ENCODE peak calls at places on chromosomes 3 and 15, in seven cellular contexts. One of them, this sample, is unnamed.

GRCh38 chr15:34358367-34358766 is 8.6 kb downstream of the LPCAT4 start:
- DNase-seq in stimulated activated CD4-positive, alpha-beta T cell treated with anti-CD3 and anti-CD28 coated beads, Interleukin-15, amount 100 ng/mL, for 48 hours: no peak
- DNase-seq in AML-193: no peak
- DNase-seq in activated naive CD8-positive, alpha-beta T cell treated with anti-CD3 and anti-CD28 coated beads, Interleukin-2, amount 50 U/mL, for 24 hours: no peak
- DNase-seq in NK-92 treated with Interleukin-12 subunit alpha and Interleukin-12 subunit beta, amount 100 ng/mL, for 24 hours: no peak
- DNase-seq in AG08395: peak
- DNase-seq in activated effector memory CD4-positive, alpha-beta T cell treated with Interleukin-2 at 50 U/mL for 16 hours: no peak
- DNase-seq in this sample: no peak

GRCh38 chr3:159532577-159532976 is 456.1 kb upstream of the IL12A start:
- DNase-seq in stimulated activated CD4-positive, alpha-beta T cell treated with anti-CD3 and anti-CD28 coated beads, Interleukin-15, amount 100 ng/mL, for 48 hours: no peak
- DNase-seq in AML-193: no peak
- DNase-seq in activated naive CD8-positive, alpha-beta T cell treated with anti-CD3 and anti-CD28 coated beads, Interleukin-2, amount 50 U/mL, for 24 hours: no peak
- DNase-seq in NK-92 treated with Interleukin-12 subunit alpha and Interleukin-12 subunit beta, amount 100 ng/mL, for 24 hours: no peak
- DNase-seq in AG08395: no peak
- DNase-seq in activated effector memory CD4-positive, alpha-beta T cell treated with Interleukin-2 at 50 U/mL for 16 hours: no peak
- DNase-seq in this sample: no peak

GRCh38 chr3:37751967-37752660 is 109.6 kb upstream of the CTDSPL start:
- DNase-seq in stimulated activated CD4-positive, alpha-beta T cell treated with anti-CD3 and anti-CD28 coated beads, Interleukin-15, amount 100 ng/mL, for 48 hours: no peak
- DNase-seq in AML-193: no peak
- DNase-seq in activated naive CD8-positive, alpha-beta T cell treated with anti-CD3 and anti-CD28 coated beads, Interleukin-2, amount 50 U/mL, for 24 hours: no peak
- DNase-seq in NK-92 treated with Interleukin-12 subunit alpha and Interleukin-12 subunit beta, amount 100 ng/mL, for 24 hours: no peak
- DNase-seq in AG08395: no peak
- DNase-seq in activated effector memory CD4-positive, alpha-beta T cell treated with Interleukin-2 at 50 U/mL for 16 hours: no peak
- DNase-seq in this sample: no peak

GRCh38 chr3:60240558-60240957 is 1010.7 kb downstream of the FHIT start:
- DNase-seq in stimulated activated CD4-positive, alpha-beta T cell treated with anti-CD3 and anti-CD28 coated beads, Interleukin-15, amount 100 ng/mL, for 48 hours: no peak
- DNase-seq in AML-193: no peak
- DNase-seq in activated naive CD8-positive, alpha-beta T cell treated with anti-CD3 and anti-CD28 coated beads, Interleukin-2, amount 50 U/mL, for 24 hours: no peak
- DNase-seq in NK-92 treated with Interleukin-12 subunit alpha and Interleukin-12 subunit beta, amount 100 ng/mL, for 24 hours: no peak
- DNase-seq in AG08395: no peak
- DNase-seq in activated effector memory CD4-positive, alpha-beta T cell treated with Interleukin-2 at 50 U/mL for 16 hours: no peak
- DNase-seq in this sample: no peak

GRCh38 chr3:194267744-194268658 is 83.1 kb downstream of the CPN2 start:
- DNase-seq in stimulated activated CD4-positive, alpha-beta T cell treated with anti-CD3 and anti-CD28 coated beads, Interleukin-15, amount 100 ng/mL, for 48 hours: no peak
- DNase-seq in AML-193: no peak
- DNase-seq in activated naive CD8-positive, alpha-beta T cell treated with anti-CD3 and anti-CD28 coated beads, Interleukin-2, amount 50 U/mL, for 24 hours: no peak
- DNase-seq in NK-92 treated with Interleukin-12 subunit alpha and Interleukin-12 subunit beta, amount 100 ng/mL, for 24 hours: no peak
- DNase-seq in AG08395: no peak
- DNase-seq in activated effector memory CD4-positive, alpha-beta T cell treated with Interleukin-2 at 50 U/mL for 16 hours: no peak
- DNase-seq in this sample: no peak

GRCh38 chr3:46955801-46956259 is 20.7 kb downstream of the CCDC12 start:
- DNase-seq in stimulated activated CD4-positive, alpha-beta T cell treated with anti-CD3 and anti-CD28 coated beads, Interleukin-15, amount 100 ng/mL, for 48 hours: no peak
- DNase-seq in AML-193: no peak
- DNase-seq in activated naive CD8-positive, alpha-beta T cell treated with anti-CD3 and anti-CD28 coated beads, Interleukin-2, amount 50 U/mL, for 24 hours: no peak
- DNase-seq in NK-92 treated with Interleukin-12 subunit alpha and Interleukin-12 subunit beta, amount 100 ng/mL, for 24 hours: no peak
- DNase-seq in AG08395: no peak
- DNase-seq in activated effector memory CD4-positive, alpha-beta T cell treated with Interleukin-2 at 50 U/mL for 16 hours: no peak
- DNase-seq in this sample: no peak

GRCh38 chr3:143063018-143063417 is 56.6 kb upstream of the CHST2 start:
- DNase-seq in stimulated activated CD4-positive, alpha-beta T cell treated with anti-CD3 and anti-CD28 coated beads, Interleukin-15, amount 100 ng/mL, for 48 hours: no peak
- DNase-seq in AML-193: no peak
- DNase-seq in activated naive CD8-positive, alpha-beta T cell treated with anti-CD3 and anti-CD28 coated beads, Interleukin-2, amount 50 U/mL, for 24 hours: no peak
- DNase-seq in NK-92 treated with Interleukin-12 subunit alpha and Interleukin-12 subunit beta, amount 100 ng/mL, for 24 hours: no peak
- DNase-seq in AG08395: no peak
- DNase-seq in activated effector memory CD4-positive, alpha-beta T cell treated with Interleukin-2 at 50 U/mL for 16 hours: no peak
- DNase-seq in this sample: no peak

GRCh38 chr15:68408526-68408925 is 23.4 kb downstream of the ITGA11 start:
- DNase-seq in stimulated activated CD4-positive, alpha-beta T cell treated with anti-CD3 and anti-CD28 coated beads, Interleukin-15, amount 100 ng/mL, for 48 hours: no peak
- DNase-seq in AML-193: no peak
- DNase-seq in activated naive CD8-positive, alpha-beta T cell treated with anti-CD3 and anti-CD28 coated beads, Interleukin-2, amount 50 U/mL, for 24 hours: no peak
- DNase-seq in NK-92 treated with Interleukin-12 subunit alpha and Interleukin-12 subunit beta, amount 100 ng/mL, for 24 hours: no peak
- DNase-seq in AG08395: no peak
- DNase-seq in activated effector memory CD4-positive, alpha-beta T cell treated with Interleukin-2 at 50 U/mL for 16 hours: no peak
- DNase-seq in this sample: no peak

GRCh38 chr15:67048281-67049279 is 16.8 kb upstream of the SMAD3 start:
- DNase-seq in stimulated activated CD4-positive, alpha-beta T cell treated with anti-CD3 and anti-CD28 coated beads, Interleukin-15, amount 100 ng/mL, for 48 hours: no peak
- DNase-seq in AML-193: no peak
- DNase-seq in activated naive CD8-positive, alpha-beta T cell treated with anti-CD3 and anti-CD28 coated beads, Interleukin-2, amount 50 U/mL, for 24 hours: no peak
- DNase-seq in NK-92 treated with Interleukin-12 subunit alpha and Interleukin-12 subunit beta, amount 100 ng/mL, for 24 hours: no peak
- DNase-seq in AG08395: peak
- DNase-seq in activated effector memory CD4-positive, alpha-beta T cell treated with Interleukin-2 at 50 U/mL for 16 hours: no peak
- DNase-seq in this sample: no peak

GRCh38 chr3:51682526-51682925 is 11.5 kb downstream of the TEX264 start:
- DNase-seq in stimulated activated CD4-positive, alpha-beta T cell treated with anti-CD3 and anti-CD28 coated beads, Interleukin-15, amount 100 ng/mL, for 48 hours: no peak
- DNase-seq in AML-193: no peak
- DNase-seq in activated naive CD8-positive, alpha-beta T cell treated with anti-CD3 and anti-CD28 coated beads, Interleukin-2, amount 50 U/mL, for 24 hours: no peak
- DNase-seq in NK-92 treated with Interleukin-12 subunit alpha and Interleukin-12 subunit beta, amount 100 ng/mL, for 24 hours: no peak
- DNase-seq in AG08395: no peak
- DNase-seq in activated effector memory CD4-positive, alpha-beta T cell treated with Interleukin-2 at 50 U/mL for 16 hours: no peak
- DNase-seq in this sample: no peak

GRCh38 chr3:53150247-53151085 is 10.5 kb upstream of the PRKCD start:
- DNase-seq in stimulated activated CD4-positive, alpha-beta T cell treated with anti-CD3 and anti-CD28 coated beads, Interleukin-15, amount 100 ng/mL, for 48 hours: no peak
- DNase-seq in AML-193: no peak
- DNase-seq in activated naive CD8-positive, alpha-beta T cell treated with anti-CD3 and anti-CD28 coated beads, Interleukin-2, amount 50 U/mL, for 24 hours: no peak
- DNase-seq in NK-92 treated with Interleukin-12 subunit alpha and Interleukin-12 subunit beta, amount 100 ng/mL, for 24 hours: no peak
- DNase-seq in AG08395: peak
- DNase-seq in activated effector memory CD4-positive, alpha-beta T cell treated with Interleukin-2 at 50 U/mL for 16 hours: no peak
- DNase-seq in this sample: no peak

GRCh38 chr15:91291673-91292072 is 191.6 kb downstream of the SV2B start:
- DNase-seq in stimulated activated CD4-positive, alpha-beta T cell treated with anti-CD3 and anti-CD28 coated beads, Interleukin-15, amount 100 ng/mL, for 48 hours: no peak
- DNase-seq in AML-193: no peak
- DNase-seq in activated naive CD8-positive, alpha-beta T cell treated with anti-CD3 and anti-CD28 coated beads, Interleukin-2, amount 50 U/mL, for 24 hours: no peak
- DNase-seq in NK-92 treated with Interleukin-12 subunit alpha and Interleukin-12 subunit beta, amount 100 ng/mL, for 24 hours: no peak
- DNase-seq in AG08395: peak
- DNase-seq in activated effector memory CD4-positive, alpha-beta T cell treated with Interleukin-2 at 50 U/mL for 16 hours: no peak
- DNase-seq in this sample: peak

This sample was measured in KBM-7.